ENCODE peak calls at places on chromosomes 7 and 10, in six cellular contexts. N is activated T-cell treated with anti-CD3 and anti-CD28 coated beads for 24 hours; I is GM12892; J is activated CD8-positive, alpha-beta memory T cell treated with anti-CD3 and anti-CD28 coated beads for 48 hours; C is skeletal muscle cell; M is activated CD4-positive, alpha-beta T cell treated with anti-CD3 and anti-CD28 coated beads for 4 hours. W is an unnamed sample.

GRCh38 chr10:90162464-90162863 is 461.1 kb downstream of the KIF20B start:
- DNase-seq in N (no peak), I (no peak), J (no peak), C (peak), M (no peak), W (no peak)

GRCh38 chr7:147014596-147014995 is 898.0 kb downstream of the CNTNAP2 start:
- DNase-seq in N (no peak), I (no peak), J (no peak), C (no peak), M (no peak), W (no peak)

GRCh38 chr7:33883566-33883965 is 21.8 kb upstream of the BMPER start:
- DNase-seq in N (no peak), I (no peak), J (no peak), C (no peak), M (no peak), W (no peak)

GRCh38 chr7:66927348-66927948 is 6.4 kb downstream of the TMEM248 start:
- DNase-seq in N (no peak), I (no peak), J (no peak), C (no peak), M (no peak), W (no peak)

GRCh38 chr10:86182150-86182549 is 184.4 kb downstream of the GRID1 start:
- DNase-seq in N (no peak), I (no peak), J (no peak), C (no peak), M (no peak), W (no peak)

GRCh38 chr7:144513332-144513731 is 109.8 kb upstream of the NOBOX start:
- DNase-seq in N (no peak), I (no peak), J (no peak), C (no peak), M (no peak), W (no peak)

GRCh38 chr7:52723606-52724005 is 311.8 kb upstream of the POM121L12 start:
- DNase-seq in N (no peak), I (no peak), J (no peak), C (no peak), M (no peak), W (no peak)

GRCh38 chr7:97120713-97121457 is 3.4 kb downstream of the SDHAF3 start:
- DNase-seq in N (no peak), I (no peak), J (no peak), C (no peak), M (no peak), W (no peak)

GRCh38 chr7:117072620-117073118 is 119.4 kb downstream of the ST7 start:
- DNase-seq in N (no peak), I (no peak), J (no peak), C (peak), M (no peak), W (no peak)

GRCh38 chr7:123282181-123282580 is 82.4 kb upstream of the SLC13A1 start:
- DNase-seq in N (no peak), I (no peak), J (no peak), C (no peak), M (no peak), W (no peak)

GRCh38 chr10:108090476-108091215 is 926.1 kb upstream of the SORCS1 start:
- DNase-seq in N (no peak), I (no peak), J (no peak), C (peak), M (no peak), W (no peak)

GRCh38 chr10:6053816-6054581 is 8.2 kb downstream of the IL2RA start:
- DNase-seq in N (no peak), I (no peak), J (no peak), C (no peak), M (no peak), W (no peak)